ENCODE peak calls at places on chromosomes 1 and 21, in seven cellular contexts. P is neuronal stem cell; G is stimulated activated CD4-positive, alpha-beta T cell treated with anti-CD3 and anti-CD28 coated beads, Interleukin-4, amount 100 ng/mL, for 1 hour; U is mucosa of gallbladder; S is AG09309; A is HFFc6; H is T-helper 1 cell. E is an unnamed sample.

GRCh38 chr1:179447489-179447888 is 81.7 kb downstream of the AXDND1 start:
- DNase-seq in A (peak), S (no peak), P (no peak), H (no peak), G (no peak), U (no peak), E (peak)

GRCh38 chr1:191690931-191691330 is 467.3 kb upstream of the RGS18 start:
- DNase-seq in P (no peak), A (no peak), S (no peak), G (no peak), H (no peak), U (no peak), E (no peak)

GRCh38 chr21:31124005-31124404 is 85.7 kb upstream of the KRTAP19-8 start:
- DNase-seq in U (no peak), A (no peak), S (no peak), G (no peak), H (no peak), P (peak), E (no peak)

GRCh38 chr1:198730952-198731351 is 92.1 kb downstream of the PTPRC start:
- DNase-seq in A (no peak), S (no peak), G (no peak), P (no peak), H (no peak), U (no peak), E (no peak)

GRCh38 chr1:166139735-166140134 is 27.1 kb downstream of the FAM78B start:
- DNase-seq in S (no peak), A (no peak), H (no peak), P (no peak), U (no peak), G (no peak), E (no peak)

GRCh38 chr1:162725301-162725834 is 65.1 kb upstream of the HSD17B7 start:
- DNase-seq in H (no peak), S (no peak), U (no peak), P (no peak), A (peak), G (no peak), E (no peak)

GRCh38 chr1:2855206-2856075 is 53.9 kb upstream of the TTC34 start:
- DNase-seq in A (no peak), P (no peak), G (no peak), S (no peak), H (no peak), U (no peak), E (no peak)

GRCh38 chr1:191582169-191582568 is 576.1 kb upstream of the RGS18 start:
- DNase-seq in S (no peak), P (no peak), G (no peak), A (no peak), U (no peak), H (no peak), E (no peak)

GRCh38 chr1:228321895-228322294 is 84.7 kb downstream of the TRIM11 start:
- DNase-seq in S (no peak), H (no peak), U (no peak), A (no peak), P (no peak), G (no peak), E (no peak)

GRCh38 chr1:158199840-158200239 is 19.1 kb downstream of the CD1D start:
- DNase-seq in U (peak), G (no peak), S (no peak), H (no peak), A (no peak), P (no peak), E (no peak)

GRCh38 chr1:164613176-164613575 is 54.2 kb downstream of the PBX1 start:
- DNase-seq in S (no peak), H (no peak), G (no peak), A (no peak), P (no peak), U (peak), E (no peak)

GRCh38 chr1:156894711-156895407 is 1.3 kb downstream of the PEAR1 start:
- DNase-seq in P (no peak), G (no peak), H (no peak), A (no peak), U (no peak), S (no peak), E (no peak)

GRCh38 chr1:154541231-154541630 is 17.2 kb downstream of the UBE2Q1 start:
- DNase-seq in H (no peak), P (no peak), G (no peak), S (no peak), U (no peak), A (no peak), E (no peak)

GRCh38 chr1:27623327-27624212 is 11.4 kb downstream of the FGR start:
- DNase-seq in A (no peak), G (no peak), H (no peak), U (no peak), P (no peak), S (no peak), E (no peak)

GRCh38 chr1:110272045-110272444 is 61.9 kb downstream of the KCNC4 start:
- DNase-seq in P (no peak), S (no peak), U (peak), H (no peak), G (no peak), A (no peak), E (no peak)

GRCh38 chr1:96360036-96360795 is 361.4 kb upstream of the PTBP2 start:
- DNase-seq in S (no peak), A (no peak), P (no peak), G (no peak), U (no peak), H (no peak), E (no peak)

GRCh38 chr1:171794085-171794484 is 12.6 kb downstream of the METTL13 start:
- DNase-seq in G (peak), P (no peak), U (no peak), H (no peak), S (no peak), A (peak), E (no peak)

GRCh38 chr21:44713130-44713529 is 1.8 kb upstream of the TSPEAR start:
- DNase-seq in H (no peak), S (no peak), A (no peak), G (no peak), P (no peak), U (no peak), E (no peak)

GRCh38 chr1:92583821-92584760 is 97.4 kb upstream of the GFI1 start:
- DNase-seq in U (no peak), A (peak), H (no peak), S (peak), G (no peak), P (no peak), E (no peak)

GRCh38 chr21:31316488-31317169 is 27.4 kb downstream of the TIAM1 start:
- DNase-seq in S (no peak), P (no peak), G (no peak), H (no peak), U (no peak), A (no peak), E (peak)

GRCh38 chr1:149848811-149849210 is 50.6 kb upstream of the BOLA1 start:
- DNase-seq in S (no peak), G (no peak), A (no peak), U (no peak), P (no peak), H (no peak), E (peak)

GRCh38 chr1:48943393-48943792 is 166.7 kb upstream of the BEND5 start:
- DNase-seq in U (no peak), G (no peak), P (no peak), A (no peak), H (no peak), S (no peak), E (no peak)

GRCh38 chr1:111988743-111989453 is 570 bp downstream of the KCND3 start:
- DNase-seq in U (no peak), G (no peak), S (no peak), H (no peak), A (no peak), P (no peak), E (peak)

GRCh38 chr1:236143104-236143948 is 987 bp downstream of the GPR137B start:
- DNase-seq in G (peak), S (peak), P (no peak), U (no peak), A (peak), H (no peak), E (peak)

GRCh38 chr1:167617100-167617949 is 12.7 kb upstream of the RCSD1 start:
- DNase-seq in H (no peak), S (no peak), G (no peak), U (no peak), P (no peak), A (no peak), E (no peak)

GRCh38 chr1:94542088-94542671 is 621 bp upstream of the F3 start:
- DNase-seq in S (no peak), G (no peak), H (no peak), P (no peak), A (no peak), U (peak), E (no peak)

GRCh38 chr1:221105578-221105977 is 226.3 kb downstream of the HLX start:
- DNase-seq in P (no peak), U (no peak), G (no peak), A (no peak), H (no peak), S (no peak), E (no peak)

GRCh38 chr1:66182551-66183178 is 351.3 kb upstream of the SGIP1 start:
- DNase-seq in P (no peak), H (peak), A (peak), S (peak), U (no peak), G (no peak), E (no peak)

GRCh38 chr1:116356673-116357072 is 16.4 kb upstream of the ATP1A1 start:
- DNase-seq in U (no peak), G (no peak), H (no peak), A (peak), S (no peak), P (no peak), E (no peak)

GRCh38 chr1:12177999-12178441 is 11.2 kb downstream of the TNFRSF1B start:
- DNase-seq in P (no peak), G (peak), S (peak), H (peak), U (peak), A (peak), E (no peak)

GRCh38 chr1:6507461-6507911 is 16.0 kb upstream of the PLEKHG5 start:
- DNase-seq in H (no peak), P (no peak), U (no peak), G (no peak), A (no peak), S (no peak), E (no peak)

GRCh38 chr1:12314328-12314903 is 84.6 kb downstream of the VPS13D start:
- DNase-seq in U (no peak), P (no peak), H (no peak), G (no peak), S (no peak), A (no peak), E (no peak)

GRCh38 chr1:198711837-198712236 is 73.0 kb downstream of the PTPRC start:
- DNase-seq in G (no peak), A (no peak), H (no peak), P (no peak), U (no peak), S (no peak), E (no peak)

GRCh38 chr1:150876111-150876434 is 326 bp downstream of the ARNT start:
- DNase-seq in S (no peak), H (no peak), G (no peak), P (no peak), A (peak), U (no peak), E (no peak)

GRCh38 chr1:86345053-86345452 is 51.1 kb downstream of the ODF2L start:
- DNase-seq in U (no peak), P (no peak), S (no peak), G (no peak), H (no peak), A (no peak), E (no peak)

GRCh38 chr21:34846601-34847112 is 177.9 kb downstream of the CLIC6 start:
- DNase-seq in P (peak), A (peak), S (no peak), G (no peak), U (no peak), H (no peak), E (peak)

GRCh38 chr1:38137164-38137563 is 90.6 kb upstream of the POU3F1 start:
- DNase-seq in A (no peak), U (no peak), P (no peak), G (no peak), H (no peak), S (no peak), E (no peak)

GRCh38 chr1:161206411-161207140 is 4.4 kb downstream of the NDUFS2 start:
- DNase-seq in P (no peak), H (no peak), U (no peak), S (no peak), A (no peak), G (no peak), E (no peak)

GRCh38 chr1:199151634-199152429 is 513.0 kb downstream of the PTPRC start:
- DNase-seq in G (no peak), A (no peak), S (no peak), U (no peak), P (no peak), H (no peak), E (no peak)